ENCODE peak calls at places on chromosomes 2 and 18, in four cellular contexts. U is WTC11, M is K562, Y is GM12878. O is an unnamed sample.

GRCh38 chr2:33069894-33070651 is 123.3 kb downstream of the LTBP1 start:
- DNase-seq in U (no peak), Y (no peak), M (peak; percentile 39), O (peak; percentile 48)

GRCh38 chr18:9965711-9966624 is 52.2 kb downstream of the VAPA start:
- DNase-seq in U (no peak), M (no peak), Y (no peak), O (no peak)

GRCh38 chr2:99637157-99637697 is 147.4 kb upstream of the REV1 start:
- DNase-seq in M (no peak), Y (no peak), U (no peak), O (no peak)

GRCh38 chr2:1550658-1551316 is 137.5 kb downstream of the TPO start:
- DNase-seq in M (peak; percentile 84), U (peak; percentile 80), Y (no peak), O (no peak)

GRCh38 chr2:48551548-48551947 is 21.6 kb downstream of the STON1 start:
- DNase-seq in U (no peak), M (no peak), Y (no peak), O (no peak)

GRCh38 chr18:67590571-67591141 is 74.1 kb upstream of the DSEL start:
- DNase-seq in U (no peak), M (no peak), Y (no peak), O (no peak)

GRCh38 chr2:240286596-240286995 is 146.1 kb upstream of the OTOS start:
- DNase-seq in M (no peak), U (no peak), Y (no peak), O (no peak)

GRCh38 chr2:205297846-205298245 is 384.5 kb upstream of the NRP2 start:
- DNase-seq in M (no peak), Y (no peak), U (no peak), O (no peak)

GRCh38 chr2:29662841-29663240 is 258.5 kb downstream of the ALK start:
- DNase-seq in M (no peak), U (no peak), Y (no peak), O (no peak)

GRCh38 chr18:13577091-13577697 is 149.2 kb downstream of the FAM210A start:
- DNase-seq in M (no peak), Y (peak; percentile 90), U (no peak), O (no peak)

GRCh38 chr2:144452169-144453038 is 67.5 kb downstream of the ZEB2 start:
- DNase-seq in M (peak; percentile 46), U (peak; percentile 29), Y (no peak), O (no peak)

GRCh38 chr2:68196120-68196716 is 38.5 kb downstream of the PNO1 start:
- DNase-seq in Y (no peak), M (no peak), U (peak; percentile 17), O (peak; percentile 16)

GRCh38 chr18:62979172-62979571 is 263.8 kb downstream of the PHLPP1 start:
- DNase-seq in Y (no peak), U (no peak), M (no peak), O (no peak)

GRCh38 chr18:13418013-13418710 is 199.6 kb downstream of the LDLRAD4 start:
- DNase-seq in M (no peak), Y (no peak), U (no peak), O (peak; percentile 84)

GRCh38 chr2:59733970-59734369 is 819.5 kb downstream of the BCL11A start:
- DNase-seq in Y (no peak), U (no peak), M (no peak), O (no peak)

GRCh38 chr2:120343433-120344105 is 2.4 kb upstream of the INHBB start:
- DNase-seq in U (peak; percentile 90), Y (no peak), M (peak; percentile 65), O (peak; percentile 68)
- TF ChIP-seq TCF7 in U (no peak), Y (no peak), M (no peak), O (no peak)

GRCh38 chr2:70090706-70091334 is 3.5 kb downstream of the PCBP1 start:
- DNase-seq in Y (no peak), U (no peak), M (no peak), O (no peak)
- TF ChIP-seq TCF7 in Y (no peak), U (no peak), M (no peak), O (no peak)

DNA sequence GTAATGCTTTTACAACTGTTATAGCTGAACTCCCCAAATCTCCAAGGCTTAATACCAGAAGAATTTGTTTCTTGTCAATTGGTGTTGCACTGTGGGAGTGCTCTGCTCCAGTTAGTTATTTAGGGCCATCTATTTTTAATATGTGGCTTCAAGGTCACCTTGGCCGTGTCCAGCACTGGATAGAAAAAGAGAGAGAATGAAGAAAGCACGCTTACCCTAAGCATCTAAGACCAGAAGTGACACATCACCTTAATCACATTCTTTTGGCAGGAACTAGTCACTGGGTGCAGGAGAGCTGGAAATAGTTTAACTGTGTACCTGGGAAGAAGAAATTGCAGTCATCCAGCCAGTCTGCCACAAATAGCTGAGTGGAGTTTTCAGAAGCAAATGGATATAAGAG is 78.8 kb downstream of the VWC2L start:
- DNase-seq in Y (no peak), M (no peak), U (no peak), O (no peak)
- TF ChIP-seq TCF7 in Y (no peak), M (no peak), U (no peak), O (no peak)

DNA sequence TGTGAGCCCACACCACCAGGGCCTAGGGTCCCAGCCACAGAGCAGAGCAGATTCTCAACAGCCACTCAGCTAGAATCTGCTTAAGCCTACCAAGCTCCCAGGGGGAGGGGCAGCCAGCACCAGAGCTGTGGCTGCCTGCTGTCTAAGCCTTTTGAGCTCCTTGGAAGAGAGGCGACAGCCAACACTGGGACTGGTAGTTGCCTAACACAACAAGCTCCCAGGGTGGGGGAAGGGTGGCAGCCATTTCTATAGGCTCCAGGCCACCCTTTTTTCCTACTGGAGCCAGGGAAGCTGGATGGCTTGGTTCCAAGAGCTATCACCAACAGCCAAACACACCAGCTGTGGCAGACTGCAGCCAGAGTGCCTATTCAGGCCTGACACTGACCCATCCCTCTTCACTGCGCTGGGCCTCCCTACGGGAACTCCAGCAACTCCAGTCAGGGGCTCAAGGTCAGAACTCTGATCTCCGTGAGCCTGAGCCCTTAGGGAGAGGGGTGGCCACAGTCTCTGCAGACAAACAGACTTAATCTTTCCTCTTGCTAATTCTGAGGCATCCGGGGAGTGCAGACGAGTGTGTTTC is 1824.3 kb upstream of the CELF4 start:
- DNase-seq in M (no peak), Y (no peak), U (peak; percentile 28), O (peak; percentile 33)
- TF ChIP-seq TCF7 in M (no peak), Y (no peak), U (no peak), O (no peak)

DNA sequence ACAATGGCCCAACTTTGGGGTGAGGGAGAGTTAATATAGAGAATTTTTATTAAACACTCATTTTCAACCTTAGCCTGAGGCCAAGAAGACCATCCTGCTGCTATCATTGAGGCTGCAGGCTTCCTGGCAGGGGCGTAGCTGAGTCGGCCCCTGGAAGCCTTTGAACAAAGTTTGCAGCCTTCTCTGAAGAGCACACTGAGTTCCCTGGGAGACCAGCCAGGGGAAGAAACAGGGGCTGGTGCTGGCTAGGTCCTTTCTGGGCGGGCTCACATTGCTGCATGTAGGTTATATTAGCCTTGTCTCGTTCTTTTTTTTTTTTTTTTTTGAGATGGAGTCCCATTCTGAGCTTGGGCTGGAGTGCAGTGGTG is 126.8 kb upstream of the HS6ST1 start:
- DNase-seq in Y (no peak), M (no peak), U (no peak), O (no peak)
- TF ChIP-seq TCF7 in Y (no peak), M (no peak), U (no peak), O (no peak)

GRCh38 chr2:133777607-133778006 is 209.3 kb upstream of the NCKAP5 start:
- DNase-seq in Y (no peak), U (no peak), M (no peak), O (no peak)

GRCh38 chr2:133774675-133775005 is 206.4 kb upstream of the NCKAP5 start:
- DNase-seq in M (no peak), U (no peak), Y (no peak), O (no peak)

GRCh38 chr2:133780997-133781513 is 212.8 kb upstream of the NCKAP5 start:
- DNase-seq in Y (no peak), M (no peak), U (no peak), O (no peak)

GRCh38 chr2:133776936-133777587 is 208.8 kb upstream of the NCKAP5 start:
- DNase-seq in M (no peak), U (no peak), Y (no peak), O (no peak)

DNA sequence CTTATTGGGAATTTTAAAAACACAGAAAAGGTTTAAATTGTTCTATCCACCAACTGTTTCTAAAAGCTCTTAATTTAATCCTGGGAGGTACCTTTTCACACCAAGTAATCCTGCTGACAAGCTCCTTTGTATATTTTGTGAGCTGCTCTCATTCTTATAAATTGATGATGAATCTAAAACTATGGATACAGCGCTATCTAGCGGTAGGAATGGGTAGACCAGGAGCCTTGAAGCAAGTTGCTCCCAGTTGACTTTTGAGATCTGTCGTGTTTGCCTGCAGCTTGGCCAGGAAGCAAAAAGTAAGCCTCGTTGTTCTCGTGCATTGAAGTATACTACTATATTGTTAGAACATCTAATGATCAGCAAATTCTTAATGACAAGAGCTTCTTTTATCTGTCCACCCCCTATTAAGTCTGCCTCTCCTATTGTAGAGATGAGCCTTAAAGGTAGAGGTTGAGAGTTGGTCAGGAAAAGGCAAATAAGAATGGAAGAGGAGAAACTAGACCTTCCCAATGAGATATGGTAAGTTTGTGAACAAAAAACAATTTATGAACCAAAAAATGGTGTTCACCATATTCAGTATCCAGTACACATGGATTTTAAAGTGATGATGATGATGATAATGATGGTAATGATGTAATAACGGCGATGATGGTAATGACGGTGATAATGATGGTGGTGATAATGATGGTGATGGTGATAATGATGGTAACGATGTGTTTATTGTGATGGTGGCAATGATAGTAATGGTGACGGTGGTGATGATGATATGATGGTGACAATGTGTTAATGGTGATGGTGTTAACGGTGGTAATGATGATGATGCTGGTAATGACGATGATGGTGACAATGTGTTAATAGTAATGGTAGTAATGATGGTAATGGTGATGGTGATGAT is 212.1 kb upstream of the NCKAP5 start:
- DNase-seq in M (peak; percentile 45), U (peak; percentile 64), Y (peak; percentile 1), O (peak; percentile 70)
- TF ChIP-seq TCF7 in M (no peak), U (no peak), Y (no peak), O (no peak)

GRCh38 chr2:124339709-124340108 is 314.6 kb downstream of the CNTNAP5 start:
- DNase-seq in M (no peak), Y (no peak), U (no peak), O (no peak)
- TF ChIP-seq TCF7 in M (no peak), Y (no peak), U (no peak), O (no peak)

O was measured in HepG2.